ENCODE peak calls at places on chromosomes 12 and 14, in five cellular contexts. A is CD14-positive monocyte, M is uterus, T is HT-29, X is activated B cell treated with CpG ODN at 0.5 μM for 24 hours. J is an unnamed sample.

GRCh38 chr12:89179983-89180382 is 172.3 kb downstream of the DUSP6 start:
- DNase-seq in A (peak; percentile 56), T (peak; percentile 67), X (no peak), M (peak; percentile 71), J (no peak)

GRCh38 chr14:71780075-71780474 is 152.2 kb upstream of the RGS6 start:
- DNase-seq in T (no peak), M (no peak), X (no peak), A (no peak), J (no peak)

GRCh38 chr12:50505945-50506344 is 1.2 kb downstream of the DIP2B start:
- DNase-seq in T (no peak), M (no peak), A (peak; percentile 59), X (no peak), J (no peak)

GRCh38 chr12:91140660-91141045 is 29.4 kb upstream of the LUM start:
- DNase-seq in T (no peak), M (no peak), X (no peak), A (no peak), J (no peak)

GRCh38 chr12:3770891-3771290 is 18.0 kb upstream of the CRACR2A start:
- DNase-seq in A (no peak), T (no peak), X (no peak), M (no peak), J (no peak)

GRCh38 chr12:55037349-55037748 is 17.6 kb downstream of the NEUROD4 start:
- DNase-seq in X (no peak), A (no peak), T (no peak), M (no peak), J (no peak)

GRCh38 chr12:66829660-66830325 is 150.9 kb upstream of the GRIP1 start:
- DNase-seq in X (no peak), A (no peak), T (no peak), M (no peak), J (no peak)

GRCh38 chr12:47075192-47076084 is 4.0 kb upstream of the PCED1B start:
- DNase-seq in M (no peak), X (no peak), T (no peak), A (no peak), J (no peak)

GRCh38 chr12:93802293-93802692 is 125.1 kb downstream of the CRADD start:
- DNase-seq in X (no peak), T (no peak), A (no peak), M (no peak), J (no peak)

GRCh38 chr14:20262642-20263128 is 23.6 kb downstream of the OR11H4 start:
- DNase-seq in A (no peak), X (no peak), M (no peak), T (no peak), J (no peak)

GRCh38 chr12:59833408-59833807 is 237.6 kb downstream of the SLC16A7 start:
- DNase-seq in X (no peak), A (no peak), T (no peak), M (no peak), J (no peak)

GRCh38 chr14:65444230-65444629 is 31.7 kb downstream of the FUT8 start:
- DNase-seq in T (no peak), X (no peak), A (no peak), M (no peak), J (no peak)

GRCh38 chr12:64109706-64110105 is 112.4 kb downstream of the KICS2 start:
- DNase-seq in A (no peak), T (no peak), X (no peak), M (no peak), J (no peak)

GRCh38 chr12:132414634-132415340 is 75.2 kb upstream of the FBRSL1 start:
- DNase-seq in T (peak; percentile 87), A (peak; percentile 77), M (peak; percentile 34), X (peak; percentile 68), J (peak; percentile 70)

GRCh38 chr14:33738029-33738428 is 212.8 kb downstream of the EGLN3 start:
- DNase-seq in M (no peak), X (no peak), T (no peak), A (no peak), J (no peak)

GRCh38 chr12:101051901-101052550 is 158.0 kb downstream of the SLC5A8 start:
- DNase-seq in M (no peak), X (no peak), A (no peak), T (peak; percentile 68), J (no peak)

GRCh38 chr12:49482095-49483051 is 56.5 kb upstream of the KCNH3 start:
- DNase-seq in M (no peak), T (no peak), X (no peak), A (no peak), J (no peak)

GRCh38 chr14:50835280-50835679 is 4.3 kb upstream of the NIN start:
- DNase-seq in X (no peak), M (no peak), A (no peak), T (no peak), J (no peak)

GRCh38 chr14:105841022-105842009 is 314.9 kb downstream of the TMEM121 start:
- DNase-seq in M (no peak), X (no peak), A (peak; percentile 37), T (no peak), J (no peak)

GRCh38 chr12:62191747-62192485 is 68.3 kb upstream of the USP15 start:
- DNase-seq in A (no peak), T (no peak), X (peak; percentile 22), M (no peak), J (no peak)

GRCh38 chr12:121769831-121770301 is 23.6 kb downstream of the RHOF start:
- DNase-seq in A (no peak), T (peak; percentile 67), M (no peak), X (no peak), J (no peak)

GRCh38 chr14:87628129-87628528 is 364.9 kb downstream of the GALC start:
- DNase-seq in M (peak; percentile 58), T (no peak), A (no peak), X (no peak), J (no peak)

GRCh38 chr12:47277972-47278448 is 198.3 kb upstream of the AMIGO2 start:
- DNase-seq in A (peak; percentile 51), X (no peak), M (no peak), T (peak; percentile 81), J (no peak)

J was measured in stimulated activated naive CD4-positive, alpha-beta T cell treated with Interleukin-2 at 50 U/mL for 16 hours.